ENCODE peak calls at places on chromosomes 12 and 14, in ten cellular contexts. B is nephron progenitor cell; E is WTC11; R is adrenal gland; A is GM06990; V is fibroblast of pulmonary artery; U is cardiac fibroblast; G is HCT116; O is CD4-positive, alpha-beta T cell; W is uterus. P is an unnamed sample.

GRCh38 chr12:62032838-62033237 is 227.4 kb upstream of the USP15 start:
- DNase-seq in U (no peak), R (no peak), G (no peak), V (no peak), A (no peak), E (no peak), W (no peak), O (no peak), B (no peak), P (no peak)

GRCh38 chr12:91327889-91328288 is 145.3 kb upstream of the DCN start:
- DNase-seq in V (peak; percentile 28), R (no peak), A (no peak), B (no peak), W (no peak), G (no peak), U (peak; percentile 73), O (no peak), E (no peak), P (no peak)

GRCh38 chr12:102960766-102961487 is 3.5 kb downstream of the ASCL1 start:
- DNase-seq in A (no peak), B (peak; percentile 39), V (no peak), W (no peak), R (no peak), U (no peak), E (peak; percentile 40), O (no peak), G (no peak), P (no peak)

GRCh38 chr14:22070119-22070982 is 396.7 kb upstream of the OR4E1 start:
- DNase-seq in U (peak; percentile 13), R (peak; percentile 18), W (peak; percentile 24), B (peak; percentile 32), A (no peak), G (no peak), E (peak; percentile 41), V (peak; percentile 4), O (peak; percentile 50), P (peak; percentile 7)

GRCh38 chr14:85218982-85219381 is 311.0 kb upstream of the FLRT2 start:
- DNase-seq in V (no peak), U (no peak), R (no peak), A (no peak), E (no peak), B (no peak), W (no peak), O (no peak), G (no peak), P (no peak)

GRCh38 chr12:109967383-109968031 is 28.7 kb downstream of the GIT2 start:
- DNase-seq in E (no peak), O (no peak), A (no peak), V (no peak), B (no peak), W (no peak), G (no peak), U (no peak), R (no peak), P (no peak)

GRCh38 chr12:92827836-92828431 is 101.2 kb downstream of the EEA1 start:
- DNase-seq in G (peak; percentile 28), R (no peak), A (peak; percentile 22), V (peak; percentile 73), E (peak; percentile 26), W (no peak), U (peak; percentile 70), B (peak; percentile 18), O (no peak), P (peak; percentile 41)

GRCh38 chr12:125549836-125550235 is 484.6 kb downstream of the AACS start:
- DNase-seq in E (peak; percentile 84), W (no peak), A (no peak), V (no peak), G (no peak), O (no peak), U (no peak), B (peak; percentile 12), R (no peak), P (peak; percentile 46)

DNA sequence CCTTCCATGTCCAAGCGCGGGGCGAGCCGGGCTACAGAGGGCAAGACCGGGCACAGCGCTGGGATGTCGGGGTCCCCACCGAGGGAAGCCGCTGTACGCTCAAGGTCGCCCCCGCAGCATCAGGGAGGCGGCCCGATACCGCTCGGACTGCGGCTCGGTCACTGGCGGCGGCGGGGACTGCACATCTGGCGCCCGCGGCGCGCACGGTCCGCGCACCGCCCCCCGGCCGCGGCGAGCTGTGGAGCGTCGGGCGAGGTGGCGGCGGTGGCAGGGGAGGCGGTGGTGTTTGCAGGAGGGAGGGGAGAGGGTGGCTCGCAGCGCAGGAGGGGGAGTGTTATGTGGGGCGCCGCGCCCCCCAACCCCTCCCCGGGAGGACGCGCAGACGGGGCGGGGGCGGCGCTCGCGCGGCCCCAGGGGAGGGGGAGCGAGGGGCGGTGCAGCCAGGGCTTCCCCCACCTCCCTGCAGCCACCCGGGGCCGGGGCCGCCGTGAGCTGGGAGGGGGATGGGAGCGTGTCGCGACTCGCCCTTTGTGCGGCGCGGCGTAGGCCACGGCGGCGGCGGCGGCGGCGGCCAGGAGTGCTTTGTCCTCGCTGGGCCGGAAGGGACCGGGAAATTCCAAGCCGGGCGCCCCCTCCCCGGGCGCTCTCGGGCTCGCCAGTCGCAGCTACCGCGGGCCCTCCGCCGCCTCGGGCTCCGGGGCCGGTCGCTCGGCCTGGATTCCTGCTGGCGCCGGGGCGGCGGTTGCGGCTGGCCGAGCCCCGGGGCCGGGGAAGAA is at the start of gene NUAK1:
- DNase-seq in B (peak; percentile 86), R (peak; percentile 43), A (no peak), E (peak; percentile 74), V (peak; percentile 74), O (no peak), U (peak; percentile 69), W (peak; percentile 66), G (no peak), P (peak; percentile 90)
- TF ChIP-seq CTCF in B (no peak), R (no peak), A (no peak), E (no peak), V (no peak), O (no peak), U (no peak), W (peak; percentile 9), G (no peak), P (peak; percentile 7)

GRCh38 chr14:99688629-99689028 is 4.5 kb downstream of the CYP46A1 start:
- DNase-seq in G (no peak), A (no peak), O (no peak), B (no peak), R (no peak), V (no peak), U (no peak), E (no peak), W (no peak), P (no peak)

GRCh38 chr14:99688210-99688581 is 4.1 kb downstream of the CYP46A1 start:
- DNase-seq in O (no peak), R (no peak), E (no peak), V (no peak), G (no peak), B (no peak), U (no peak), A (no peak), W (no peak), P (no peak)

GRCh38 chr14:99689266-99690236 is 5.5 kb downstream of the CYP46A1 start:
- DNase-seq in U (no peak), W (no peak), O (no peak), R (no peak), E (no peak), G (no peak), B (no peak), V (no peak), A (no peak), P (no peak)

GRCh38 chr14:99686557-99687283 is 2.6 kb downstream of the CYP46A1 start:
- DNase-seq in U (no peak), E (no peak), B (no peak), G (no peak), R (no peak), V (no peak), W (no peak), O (no peak), A (no peak), P (no peak)

DNA sequence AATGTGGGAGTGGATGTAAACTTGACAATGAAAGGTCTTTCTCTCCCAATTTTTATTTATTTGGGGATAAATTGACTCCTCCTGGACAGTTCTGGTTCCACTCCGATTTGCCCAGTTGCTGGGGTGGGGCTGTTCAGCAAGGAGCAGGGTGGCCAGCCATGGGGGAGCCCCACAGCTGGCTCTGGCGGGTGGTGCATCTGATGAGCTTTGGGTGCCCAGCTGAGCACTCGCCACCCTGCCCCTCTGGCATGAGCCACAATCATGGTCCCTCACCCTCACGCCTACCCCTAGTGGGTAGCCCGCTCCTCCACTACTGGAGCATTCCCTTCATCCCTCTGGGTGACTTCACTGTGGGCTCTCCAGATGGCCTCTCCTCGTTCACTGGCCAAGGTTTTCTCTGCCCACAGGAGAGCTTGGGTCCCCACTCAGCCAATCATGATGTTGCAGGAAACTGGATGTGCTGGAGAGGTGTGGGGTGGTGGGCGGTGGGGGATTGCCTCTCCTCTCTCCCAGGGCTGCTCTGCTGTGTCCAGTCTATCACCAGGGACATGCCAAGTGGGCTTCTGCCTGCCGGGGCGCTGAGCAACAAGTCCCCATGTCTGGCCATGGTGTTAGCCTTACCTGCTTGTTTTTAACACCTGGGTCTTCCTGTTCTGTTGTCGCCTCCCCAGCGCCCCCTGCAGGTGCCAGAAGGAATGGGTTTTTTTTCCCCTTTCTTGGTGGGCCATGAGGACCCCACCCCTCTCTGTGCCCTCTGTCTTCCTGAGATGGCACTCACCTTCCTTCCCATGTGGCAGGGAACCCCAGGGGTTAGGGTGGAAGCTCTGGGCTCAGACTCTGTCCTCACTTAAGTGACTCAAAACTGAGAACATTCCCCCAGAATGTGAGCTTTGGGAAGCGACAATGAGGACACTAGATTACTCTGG is 3.4 kb downstream of the CYP46A1 start:
- DNase-seq in R (no peak), W (no peak), V (no peak), A (no peak), O (peak; percentile 49), G (peak; percentile 15), B (peak; percentile 56), U (no peak), E (peak; percentile 70), P (peak; percentile 28)
- TF ChIP-seq CTCF in R (peak; percentile 35), W (peak; percentile 20), V (peak; percentile 56), A (peak; percentile 79), O (peak; percentile 77), G (peak; percentile 98), B (peak; percentile 75), U (peak; percentile 72), E (peak; percentile 95), P (peak; percentile 87)

GRCh38 chr14:103663506-103663905 is 34.5 kb downstream of the KLC1 start:
- DNase-seq in B (no peak), R (no peak), G (no peak), W (no peak), U (no peak), O (no peak), A (no peak), E (no peak), V (no peak), P (no peak)
- TF ChIP-seq CTCF in B (no peak), R (no peak), G (no peak), W (no peak), U (no peak), O (no peak), A (no peak), E (no peak), V (no peak), P (no peak)

GRCh38 chr14:105249175-105250007 is 1.1 kb downstream of the BTBD6 start:
- DNase-seq in U (peak; percentile 43), R (peak; percentile 20), V (peak; percentile 31), A (no peak), E (peak; percentile 34), G (no peak), B (no peak), O (no peak), W (no peak), P (peak; percentile 34)

GRCh38 chr14:105247715-105248367 is 492 bp upstream of the BTBD6 start:
- DNase-seq in E (no peak), G (no peak), W (no peak), U (no peak), V (no peak), R (no peak), A (no peak), B (no peak), O (no peak), P (no peak)

GRCh38 chr14:105247026-105247425 is 1.3 kb upstream of the BTBD6 start:
- DNase-seq in O (no peak), A (no peak), G (no peak), R (no peak), E (no peak), U (no peak), W (no peak), B (no peak), V (no peak), P (no peak)

GRCh38 chr14:105250008-105250366 is 1.7 kb downstream of the BTBD6 start:
- DNase-seq in B (no peak), E (no peak), G (no peak), V (no peak), U (no peak), W (no peak), A (no peak), R (no peak), O (no peak), P (no peak)

GRCh38 chr14:105248368-105249174 is at the start of gene BTBD6:
- DNase-seq in V (peak; percentile 83), G (peak; percentile 61), E (peak; percentile 73), O (peak; percentile 89), B (peak; percentile 90), A (peak; percentile 93), U (peak; percentile 89), W (peak; percentile 77), R (peak; percentile 82), P (peak; percentile 85)
- TF ChIP-seq CTCF in V (no peak), G (no peak), E (no peak), O (no peak), B (no peak), A (no peak), U (no peak), W (peak; percentile 19), R (no peak), P (no peak)

P was measured in endothelial cell.